ENCODE peak calls at places on chromosomes 1 and 21, in nine cellular contexts. A, C, L, J, U, N, K, S and Z are unnamed samples.

GRCh38 chr21:32603131-32603530 is 9.0 kb downstream of the CFAP298 start:
- DNase-seq in A (no peak), C (no peak), L (no peak), J (no peak), U (no peak), N (no peak), K (no peak), S (no peak), Z (no peak)

GRCh38 chr1:18549896-18550295 is 69.2 kb downstream of the KLHDC7A start:
- DNase-seq in A (no peak), C (no peak), L (no peak), J (no peak), U (no peak), N (no peak), K (no peak), S (no peak), Z (no peak)

GRCh38 chr21:42892582-42892930 is 553 bp upstream of the NDUFV3 start:
- DNase-seq in A (no peak), C (no peak), L (no peak), J (no peak), U (no peak), N (no peak), K (no peak), S (no peak), Z (no peak)

GRCh38 chr1:165871311-165872067 is 44.1 kb downstream of the UCK2 start:
- DNase-seq in A (peak), C (no peak), L (no peak), J (peak), U (no peak), N (peak), K (no peak), S (no peak), Z (peak)

GRCh38 chr21:40668535-40669275 is 178.3 kb downstream of the DSCAM start:
- DNase-seq in A (no peak), C (no peak), L (no peak), J (no peak), U (no peak), N (no peak), K (no peak), S (no peak), Z (no peak)

GRCh38 chr1:48048980-48049379 is 51.8 kb upstream of the TRABD2B start:
- DNase-seq in A (no peak), C (no peak), L (no peak), J (no peak), U (no peak), N (no peak), K (no peak), S (no peak), Z (no peak)

GRCh38 chr1:163877016-163877415 is 555.3 kb downstream of the NUF2 start:
- DNase-seq in A (no peak), C (no peak), L (no peak), J (no peak), U (no peak), N (no peak), K (peak), S (peak), Z (no peak)

GRCh38 chr1:27513958-27514357 is 24.0 kb upstream of the WASF2 start:
- DNase-seq in A (no peak), C (peak), L (no peak), J (peak), U (no peak), N (no peak), K (no peak), S (no peak), Z (no peak)

GRCh38 chr1:181607524-181607923 is 124.2 kb downstream of the CACNA1E start:
- DNase-seq in A (no peak), C (no peak), L (no peak), J (no peak), U (no peak), N (no peak), K (no peak), S (no peak), Z (no peak)

GRCh38 chr1:21331752-21332480 is 41.7 kb upstream of the ECE1 start:
- DNase-seq in A (no peak), C (no peak), L (no peak), J (no peak), U (no peak), N (no peak), K (no peak), S (no peak), Z (no peak)

GRCh38 chr1:160789702-160790611 is 6.0 kb upstream of the LY9 start:
- DNase-seq in A (no peak), C (no peak), L (no peak), J (peak), U (no peak), N (peak), K (no peak), S (no peak), Z (no peak)

GRCh38 chr1:156657971-156658319 is 16.0 kb downstream of the BCAN start:
- DNase-seq in A (no peak), C (no peak), L (no peak), J (no peak), U (no peak), N (no peak), K (no peak), S (no peak), Z (no peak)